ENCODE peak calls at places on chromosomes 13 and 19, in nine cellular contexts. V is T-helper 2 cell treated with Interferon-gamma antibody and Interleukin-4, amounts not matched to agents 5 μg/mL and 100 μg/mL, for 36 hours; O is midbrain; W is cardiac fibroblast; R is NCI-H1105; C is activated gamma-delta T cell treated with Interleukin-2 at 50 U/mL for 16 hours; U is T-helper 1 cell; I is T-helper 17 cell; M is heart right ventricle. E is an unnamed sample.

GRCh38 chr13:50006426-50007135 is 8.7 kb upstream of the KCNRG start:
- DNase-seq in V (no peak), O (no peak), W (peak), R (no peak), C (no peak), U (no peak), I (no peak), M (no peak), E (no peak)

GRCh38 chr13:30735025-30735967 is at the start of gene ALOX5AP:
- DNase-seq in V (no peak), O (no peak), W (no peak), R (no peak), C (peak), U (no peak), I (peak), M (no peak), E (no peak)

GRCh38 chr13:90375851-90376250 is 971.6 kb upstream of the MIR17HG start:
- DNase-seq in V (no peak), O (no peak), W (peak), R (no peak), C (no peak), U (no peak), I (no peak), M (no peak), E (no peak)

GRCh38 chr19:51549533-51550324 is 18.3 kb upstream of the SIGLEC6 start:
- DNase-seq in V (no peak), O (no peak), W (no peak), R (no peak), C (no peak), U (no peak), I (no peak), M (no peak), E (no peak)

GRCh38 chr13:48727252-48728011 is 73.7 kb downstream of the CYSLTR2 start:
- DNase-seq in V (no peak), O (no peak), W (peak), R (no peak), C (no peak), U (no peak), I (no peak), M (peak), E (no peak)

GRCh38 chr13:97259787-97260641 is 37.9 kb downstream of the MBNL2 start:
- DNase-seq in V (no peak), O (no peak), W (peak), R (no peak), C (no peak), U (no peak), I (no peak), M (no peak), E (no peak)

GRCh38 chr13:48334534-48335127 is 31.1 kb downstream of the RB1 start:
- DNase-seq in V (no peak), O (peak), W (peak), R (peak), C (no peak), U (no peak), I (no peak), M (no peak), E (peak)

GRCh38 chr13:94968040-94968756 is 255.9 kb upstream of the SOX21 start:
- DNase-seq in V (no peak), O (peak), W (no peak), R (no peak), C (no peak), U (no peak), I (no peak), M (peak), E (no peak)

GRCh38 chr13:32036762-32037161 is 5.2 kb downstream of the FRY start:
- DNase-seq in V (no peak), O (no peak), W (no peak), R (no peak), C (no peak), U (no peak), I (no peak), M (no peak), E (no peak)

GRCh38 chr19:31937983-31938382 is 407.4 kb upstream of the ZNF507 start:
- DNase-seq in V (no peak), O (no peak), W (no peak), R (no peak), C (no peak), U (no peak), I (no peak), M (no peak), E (no peak)

GRCh38 chr13:36163303-36163702 is 32.1 kb upstream of the DCLK1 start:
- DNase-seq in V (no peak), O (peak), W (no peak), R (peak), C (no peak), U (no peak), I (no peak), M (no peak), E (peak)

GRCh38 chr19:49339364-49340068 is 4.3 kb downstream of the CD37 start:
- DNase-seq in V (no peak), O (peak), W (peak), R (no peak), C (no peak), U (no peak), I (no peak), M (peak), E (peak)

GRCh38 chr19:13033819-13034611 is 38.7 kb downstream of the NFIX start:
- DNase-seq in V (peak), O (no peak), W (peak), R (peak), C (peak), U (no peak), I (no peak), M (peak), E (peak)

GRCh38 chr13:20195846-20196245 is 3.1 kb upstream of the GJB2 start:
- DNase-seq in V (no peak), O (no peak), W (no peak), R (no peak), C (no peak), U (no peak), I (no peak), M (no peak), E (no peak)

GRCh38 chr13:47126432-47126831 is 229.6 kb upstream of the HTR2A start:
- DNase-seq in V (no peak), O (no peak), W (peak), R (no peak), C (no peak), U (no peak), I (no peak), M (no peak), E (no peak)

GRCh38 chr13:33937373-33938087 is 119.6 kb downstream of the RFC3 start:
- DNase-seq in V (no peak), O (no peak), W (no peak), R (no peak), C (no peak), U (no peak), I (no peak), M (no peak), E (no peak)

GRCh38 chr19:17943284-17944221 is 10.7 kb downstream of the CCDC124 start:
- DNase-seq in V (no peak), O (no peak), W (no peak), R (no peak), C (no peak), U (no peak), I (no peak), M (no peak), E (no peak)

GRCh38 chr13:74298912-74299311 is 164.7 kb upstream of the KLF12 start:
- DNase-seq in V (no peak), O (no peak), W (no peak), R (no peak), C (no peak), U (no peak), I (no peak), M (no peak), E (no peak)

GRCh38 chr19:16330368-16330801 is 5.8 kb downstream of the KLF2 start:
- DNase-seq in V (peak), O (no peak), W (peak), R (no peak), C (peak), U (peak), I (peak), M (peak), E (no peak)

GRCh38 chr13:36353001-36353400 is 6.8 kb upstream of the SPART start:
- DNase-seq in V (no peak), O (no peak), W (peak), R (no peak), C (no peak), U (no peak), I (no peak), M (no peak), E (no peak)

E was measured in G401.